ENCODE peak calls at places on chromosomes 3 and 15, in five cellular contexts. D is suprapubic skin, Z is GM23338, L is endothelial cell of umbilical vein, R is transverse colon. W is an unnamed sample.

GRCh38 chr15:41993447-41994170 is 21.3 kb upstream of the EHD4 start:
- DNase-seq in D (no peak), Z (no peak), L (peak; percentile 41), R (no peak), W (no peak)

GRCh38 chr3:134197681-134198261 is 52.9 kb downstream of the RYK start:
- DNase-seq in D (no peak), Z (peak; percentile 70), L (peak; percentile 72), R (no peak), W (no peak)

GRCh38 chr15:69926011-69926410 is 171.7 kb downstream of the TLE3 start:
- DNase-seq in D (no peak), Z (no peak), L (no peak), R (no peak), W (no peak)

GRCh38 chr15:77617507-77618285 is 15.0 kb downstream of the LINGO1 start:
- DNase-seq in D (no peak), Z (peak; percentile 66), L (no peak), R (no peak), W (no peak)

GRCh38 chr15:20352241-20353200 is 189.1 kb downstream of the GOLGA6L6 start:
- DNase-seq in D (peak; percentile 49), Z (no peak), L (no peak), R (no peak), W (peak; percentile 85)

GRCh38 chr3:125055165-125055912 is 458 bp downstream of the HEG1 start:
- DNase-seq in D (no peak), Z (peak; percentile 40), L (no peak), R (no peak), W (no peak)

GRCh38 chr3:152317956-152318355 is 49.2 kb downstream of the MBNL1 start:
- DNase-seq in D (no peak), Z (no peak), L (peak; percentile 96), R (no peak), W (no peak)

GRCh38 chr3:192237992-192238608 is 489.2 kb downstream of the FGF12 start:
- DNase-seq in D (peak; percentile 40), Z (peak; percentile 25), L (no peak), R (no peak), W (no peak)

GRCh38 chr15:70870066-70870465 is 16.1 kb upstream of the LARP6 start:
- DNase-seq in D (no peak), Z (no peak), L (peak; percentile 31), R (no peak), W (no peak)

GRCh38 chr15:90558182-90558581 is 28.5 kb downstream of the CRTC3 start:
- DNase-seq in D (no peak), Z (no peak), L (peak; percentile 34), R (peak; percentile 52), W (no peak)

GRCh38 chr15:67107014-67107812 is 41.8 kb downstream of the SMAD3 start:
- DNase-seq in D (no peak), Z (no peak), L (peak; percentile 97), R (peak; percentile 77), W (peak; percentile 85)

GRCh38 chr3:143975549-143976152 is 4.0 kb downstream of the DIPK2A start:
- DNase-seq in D (no peak), Z (peak; percentile 32), L (peak; percentile 83), R (no peak), W (no peak)

GRCh38 chr3:30597131-30597768 is 9.2 kb upstream of the TGFBR2 start:
- DNase-seq in D (no peak), Z (no peak), L (no peak), R (no peak), W (no peak)

GRCh38 chr3:126654571-126655393 is at the start of gene TXNRD3:
- DNase-seq in D (peak; percentile 80), Z (peak; percentile 78), L (peak; percentile 64), R (peak; percentile 87), W (peak; percentile 98)

GRCh38 chr3:33428812-33429211 is 11.4 kb downstream of the UBP1 start:
- DNase-seq in D (no peak), Z (peak; percentile 25), L (no peak), R (no peak), W (no peak)

GRCh38 chr15:79078763-79079395 is 11.7 kb downstream of the RASGRF1 start:
- DNase-seq in D (no peak), Z (no peak), L (no peak), R (no peak), W (no peak)

GRCh38 chr15:35705885-35706590 is 160.1 kb upstream of the DPH6 start:
- DNase-seq in D (no peak), Z (no peak), L (peak; percentile 87), R (no peak), W (no peak)

GRCh38 chr15:83611312-83611711 is 42.6 kb upstream of the ADAMTSL3 start:
- DNase-seq in D (no peak), Z (no peak), L (no peak), R (no peak), W (no peak)

GRCh38 chr3:153232737-153233330 is 70.8 kb downstream of the RAP2B start:
- DNase-seq in D (no peak), Z (no peak), L (peak; percentile 54), R (no peak), W (no peak)

GRCh38 chr3:38131621-38132369 is 5.1 kb downstream of the ACAA1 start:
- DNase-seq in D (peak; percentile 11), Z (peak; percentile 90), L (peak; percentile 51), R (peak; percentile 31), W (no peak)

GRCh38 chr3:69719723-69720122 is 19.5 kb upstream of the MITF start:
- DNase-seq in D (no peak), Z (no peak), L (no peak), R (no peak), W (no peak)

GRCh38 chr3:30614373-30614772 is 8.0 kb downstream of the TGFBR2 start:
- DNase-seq in D (no peak), Z (no peak), L (no peak), R (no peak), W (no peak)

GRCh38 chr3:42654331-42655201 is 1.1 kb downstream of the ZBTB47 start:
- DNase-seq in D (peak; percentile 85), Z (peak; percentile 92), L (peak; percentile 43), R (peak; percentile 46), W (peak; percentile 56)

GRCh38 chr3:69784854-69785523 is 45.7 kb downstream of the MITF start:
- DNase-seq in D (peak; percentile 75), Z (no peak), L (peak; percentile 41), R (peak; percentile 21), W (peak; percentile 91)

GRCh38 chr15:77497108-77497737 is 76.5 kb downstream of the HMG20A start:
- DNase-seq in D (peak; percentile 74), Z (no peak), L (no peak), R (peak; percentile 22), W (no peak)

GRCh38 chr15:56243117-56243773 is 434 bp downstream of the RFX7 start:
- DNase-seq in D (peak; percentile 66), Z (peak; percentile 76), L (peak; percentile 32), R (peak; percentile 49), W (peak; percentile 82)

GRCh38 chr3:155727836-155728235 is 17.0 kb downstream of the PLCH1 start:
- DNase-seq in D (no peak), Z (no peak), L (no peak), R (no peak), W (no peak)
- TF ChIP-seq POLR2AphosphoS5 in D (no peak), Z (no peak), L (no peak), R (no peak), W (no peak)

DNA sequence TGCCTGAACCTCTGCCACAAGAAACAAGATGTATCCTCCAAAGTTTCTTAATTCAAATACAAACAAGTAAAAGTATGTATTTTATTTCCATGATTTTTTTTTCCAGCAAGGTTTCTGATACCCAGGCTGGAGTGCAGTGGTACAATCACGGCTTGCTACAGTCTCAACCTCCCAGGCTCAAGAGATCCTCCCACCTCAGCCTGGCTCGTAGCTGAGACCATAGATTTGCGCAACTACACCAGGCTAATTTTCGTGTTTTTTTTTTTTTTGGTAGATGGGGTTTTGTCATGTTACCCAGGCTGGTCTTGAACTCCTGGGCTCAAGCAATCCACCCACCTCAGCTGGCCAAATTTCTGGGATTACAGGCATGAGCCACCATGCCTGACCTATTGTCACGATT is 12.2 kb upstream of the VEPH1 start:
- DNase-seq in D (no peak), Z (no peak), L (no peak), R (no peak), W (peak; percentile 47)
- TF ChIP-seq POLR2AphosphoS5 in D (no peak), Z (no peak), L (no peak), R (no peak), W (no peak)

DNA sequence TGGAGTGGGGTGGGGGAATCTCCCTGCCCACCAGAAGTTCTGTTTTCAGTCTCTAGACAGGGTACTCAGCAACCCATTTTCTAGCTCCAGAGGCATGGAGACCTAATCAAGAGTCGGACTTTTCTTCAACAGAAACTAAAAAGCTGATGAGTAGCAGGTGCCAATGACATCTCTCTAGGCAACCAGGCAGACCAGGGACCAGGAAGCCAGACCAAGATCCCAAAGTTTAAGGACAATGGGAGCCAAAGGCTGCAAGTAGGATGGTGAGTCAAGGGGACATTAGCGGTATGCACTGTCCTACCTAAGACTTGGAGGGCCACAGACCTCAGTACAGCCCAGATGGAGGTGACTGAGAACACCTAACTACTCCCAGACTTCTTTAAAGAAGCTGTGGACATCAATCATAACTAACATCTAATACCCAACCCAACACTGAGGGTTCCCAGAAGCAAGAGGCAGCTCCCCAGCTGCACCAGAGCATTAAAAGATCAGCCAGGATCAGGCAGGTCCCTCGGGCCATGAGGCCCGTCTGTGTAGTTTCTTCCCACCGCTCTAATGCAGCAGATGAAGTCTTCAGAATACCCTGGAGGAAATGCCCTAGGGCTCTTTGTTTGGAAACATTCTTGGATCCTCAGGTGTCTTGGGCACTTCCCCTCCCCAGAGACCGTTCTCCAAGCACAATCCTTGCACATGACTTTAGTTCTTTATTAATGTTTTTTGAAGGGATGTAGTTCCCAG is 979 bp downstream of the CCDC71 start:
- DNase-seq in D (no peak), Z (peak; percentile 36), L (no peak), R (no peak), W (no peak)
- TF ChIP-seq POLR2AphosphoS5 in D (no peak), Z (no peak), L (peak; percentile 26), R (no peak), W (no peak)

GRCh38 chr3:64766463-64766862 is 78.7 kb upstream of the ADAMTS9 start:
- DNase-seq in D (no peak), Z (no peak), L (peak; percentile 11), R (no peak), W (no peak)
- TF ChIP-seq POLR2AphosphoS5 in D (no peak), Z (no peak), L (no peak), R (no peak), W (no peak)

DNA sequence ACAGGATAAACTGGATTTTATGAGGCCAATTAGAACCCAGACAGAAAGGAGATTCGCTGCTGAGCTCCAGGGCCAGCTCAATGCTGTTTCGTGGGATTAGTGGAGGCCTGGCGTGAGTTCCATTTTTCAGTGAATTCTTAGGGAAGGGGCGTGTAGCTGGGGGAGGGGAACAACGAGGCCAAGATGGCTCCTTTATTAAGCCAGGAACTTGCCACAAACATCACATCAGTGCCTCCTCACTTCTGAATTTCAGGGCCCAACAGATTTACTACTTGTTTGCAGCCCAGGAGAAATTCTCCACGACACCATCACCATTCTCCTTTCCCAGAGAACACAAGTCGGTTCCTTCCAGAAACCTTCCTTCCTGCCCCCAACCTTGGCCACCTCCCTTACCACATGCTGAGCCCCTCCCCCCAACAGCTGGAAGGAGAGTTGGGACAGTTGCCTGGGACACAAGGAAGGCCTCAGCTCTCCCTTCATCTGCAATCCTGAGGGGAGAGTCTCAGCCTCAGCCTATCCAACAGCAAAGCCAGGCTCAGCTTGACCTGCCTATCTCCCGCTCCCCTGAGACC is 5.8 kb downstream of the IGDCC4 start:
- DNase-seq in D (no peak), Z (peak; percentile 94), L (no peak), R (no peak), W (no peak)
- TF ChIP-seq POLR2AphosphoS5 in D (no peak), Z (peak; percentile 46), L (no peak), R (no peak), W (no peak)